ENCODE peak calls at places on chromosomes 7 and 10, in six cellular contexts. L is NCI-H2171; G is progenitor cell of endocrine pancreas; N is stimulated activated CD4-positive, alpha-beta T cell treated with anti-CD3 and anti-CD28 coated beads, Interleukin-1b, Interleukin-23, amount 100 ng/mL, for 48 hours; Q is activated naive CD8-positive, alpha-beta T cell treated with anti-CD3 and anti-CD28 coated beads, Interleukin-2, amount 50 U/mL, for 24 hours; M is GDM1. H is an unnamed sample.

GRCh38 chr10:133405844-133406527 is 12.0 kb downstream of the MTG1 start:
- DNase-seq in L (no peak), G (no peak), N (no peak), Q (no peak), M (no peak), H (no peak)

GRCh38 chr10:14508725-14509124 is 178.0 kb upstream of the FRMD4A start:
- DNase-seq in L (no peak), G (no peak), N (no peak), Q (no peak), M (no peak), H (no peak)

GRCh38 chr7:132090444-132090843 is 485.8 kb downstream of the PLXNA4 start:
- DNase-seq in L (no peak), G (no peak), N (no peak), Q (no peak), M (no peak), H (no peak)

GRCh38 chr7:141701489-141702046 is 398 bp downstream of the DENND11 start:
- DNase-seq in L (peak; percentile 34), G (peak; percentile 44), N (peak; percentile 58), Q (peak; percentile 70), M (peak; percentile 26), H (peak; percentile 75)

GRCh38 chr7:92135100-92135429 is 788 bp upstream of the CYP51A1 start:
- DNase-seq in L (peak; percentile 34), G (no peak), N (no peak), Q (peak; percentile 12), M (no peak), H (no peak)

GRCh38 chr7:46763348-46763747 is 818.6 kb downstream of the TNS3 start:
- DNase-seq in L (no peak), G (no peak), N (no peak), Q (no peak), M (no peak), H (no peak)

GRCh38 chr7:120412665-120413064 is 139.7 kb downstream of the KCND2 start:
- DNase-seq in L (no peak), G (no peak), N (no peak), Q (no peak), M (no peak), H (no peak)

GRCh38 chr7:55570939-55571338 is 1.4 kb downstream of the VOPP1 start:
- DNase-seq in L (no peak), G (no peak), N (no peak), Q (no peak), M (no peak), H (no peak)

GRCh38 chr7:148987751-148988512 is 40.4 kb downstream of the PDIA4 start:
- DNase-seq in L (no peak), G (no peak), N (no peak), Q (no peak), M (no peak), H (no peak)

GRCh38 chr7:5665106-5666025 is 116.1 kb downstream of the RNF216 start:
- DNase-seq in L (peak; percentile 67), G (peak; percentile 62), N (peak; percentile 49), Q (peak; percentile 60), M (peak; percentile 64), H (peak; percentile 81)

GRCh38 chr10:45602082-45602730 is 70.4 kb downstream of the ZFAND4 start:
- DNase-seq in L (no peak), G (no peak), N (no peak), Q (no peak), M (no peak), H (no peak)

GRCh38 chr10:124027306-124028050 is 65.9 kb downstream of the CHST15 start:
- DNase-seq in L (no peak), G (no peak), N (no peak), Q (no peak), M (no peak), H (no peak)

GRCh38 chr7:102834999-102835398 is 77.8 kb upstream of the LRRC17 start:
- DNase-seq in L (no peak), G (no peak), N (peak; percentile 13), Q (peak; percentile 3), M (no peak), H (no peak)

GRCh38 chr10:12579954-12580858 is 230.9 kb downstream of the CAMK1D start:
- DNase-seq in L (no peak), G (no peak), N (no peak), Q (no peak), M (no peak), H (no peak)

GRCh38 chr7:46784746-46785145 is 797.2 kb downstream of the TNS3 start:
- DNase-seq in L (no peak), G (no peak), N (no peak), Q (no peak), M (no peak), H (no peak)

GRCh38 chr10:132511092-132511491 is 26.5 kb upstream of the INPP5A start:
- DNase-seq in L (no peak), G (no peak), N (no peak), Q (no peak), M (no peak), H (no peak)

GRCh38 chr10:4671451-4672145 is 154.4 kb upstream of the AKR1E2 start:
- DNase-seq in L (no peak), G (no peak), N (no peak), Q (no peak), M (no peak), H (no peak)

GRCh38 chr10:129945031-129945430 is 19.0 kb downstream of the EBF3 start:
- DNase-seq in L (no peak), G (no peak), N (no peak), Q (no peak), M (no peak), H (no peak)

GRCh38 chr10:105239311-105240215 is 598.5 kb downstream of the SORCS3 start:
- DNase-seq in L (no peak), G (no peak), N (no peak), Q (no peak), M (no peak), H (no peak)

GRCh38 chr10:23343591-23344225 is 889 bp downstream of the C10orf67 start:
- DNase-seq in L (no peak), G (peak; percentile 49), N (peak; percentile 70), Q (peak; percentile 77), M (no peak), H (peak; percentile 9)

GRCh38 chr7:45921699-45922519 is 837 bp upstream of the IGFBP3 start:
- DNase-seq in L (no peak), G (peak; percentile 56), N (no peak), Q (peak; percentile 22), M (no peak), H (peak; percentile 87)

GRCh38 chr10:63431962-63432797 is 33.6 kb downstream of the JMJD1C start:
- DNase-seq in L (no peak), G (no peak), N (peak; percentile 6), Q (peak; percentile 10), M (no peak), H (no peak)

GRCh38 chr10:31770307-31770902 is 158.2 kb downstream of the ARHGAP12 start:
- DNase-seq in L (no peak), G (no peak), N (peak; percentile 47), Q (peak; percentile 57), M (peak; percentile 24), H (no peak)